ENCODE peak calls at places on chromosomes 1 and 21, in four cellular contexts. I is K562, S is HCT116, Q is HepG2. J is an unnamed sample. For H3K36me3 and H3K27me3, the result is how much of the 10 kb centered on the place peaks cover.

GRCh38 chr1:245288796-245289195 is 134.0 kb downstream of the KIF26B start:
- DNase-seq in I (no peak), S (peak), Q (no peak), J (no peak)

GRCh38 chr1:225816643-225817538 is 7.0 kb downstream of the EPHX1 start:
- DNase-seq in I (no peak), S (no peak), Q (no peak), J (no peak)

GRCh38 chr21:16082038-16082816 is 352.4 kb downstream of the USP25 start:
- DNase-seq in I (no peak), S (no peak), Q (no peak), J (no peak)

GRCh38 chr1:165215676-165216075 is 140.8 kb downstream of the LMX1A start:
- DNase-seq in I (no peak), S (no peak), Q (no peak), J (no peak)

GRCh38 chr1:201508809-201509208 is 1.9 kb upstream of the CSRP1 start:
- DNase-seq in I (no peak), S (no peak), Q (no peak), J (no peak)

GRCh38 chr21:27047331-27048314 is 80.7 kb upstream of the ADAMTS5 start:
- DNase-seq in I (no peak), S (no peak), Q (no peak), J (no peak)

GRCh38 chr1:226064816-226065248 is 2.3 kb downstream of the H3-3A start:
- DNase-seq in I (no peak), S (no peak), Q (peak), J (no peak)

GRCh38 chr1:70475023-70475422 is 64.0 kb downstream of the CTH start:
- DNase-seq in I (no peak), S (no peak), Q (no peak), J (no peak)

GRCh38 chr1:109933856-109934711 is 23.4 kb downstream of the CSF1 start:
- DNase-seq in I (no peak), S (no peak), Q (peak), J (no peak)

GRCh38 chr1:49240709-49241221 is 464.1 kb upstream of the BEND5 start:
- DNase-seq in I (no peak), S (no peak), Q (no peak), J (no peak)

GRCh38 chr1:39305555-39305954 is 101.1 kb downstream of the MACF1 start:
- DNase-seq in I (no peak), S (no peak), Q (no peak), J (no peak)
- H3K36me3 ChIP-seq in I (half or more), S (under half), Q (under half), J (under half)

DNA sequence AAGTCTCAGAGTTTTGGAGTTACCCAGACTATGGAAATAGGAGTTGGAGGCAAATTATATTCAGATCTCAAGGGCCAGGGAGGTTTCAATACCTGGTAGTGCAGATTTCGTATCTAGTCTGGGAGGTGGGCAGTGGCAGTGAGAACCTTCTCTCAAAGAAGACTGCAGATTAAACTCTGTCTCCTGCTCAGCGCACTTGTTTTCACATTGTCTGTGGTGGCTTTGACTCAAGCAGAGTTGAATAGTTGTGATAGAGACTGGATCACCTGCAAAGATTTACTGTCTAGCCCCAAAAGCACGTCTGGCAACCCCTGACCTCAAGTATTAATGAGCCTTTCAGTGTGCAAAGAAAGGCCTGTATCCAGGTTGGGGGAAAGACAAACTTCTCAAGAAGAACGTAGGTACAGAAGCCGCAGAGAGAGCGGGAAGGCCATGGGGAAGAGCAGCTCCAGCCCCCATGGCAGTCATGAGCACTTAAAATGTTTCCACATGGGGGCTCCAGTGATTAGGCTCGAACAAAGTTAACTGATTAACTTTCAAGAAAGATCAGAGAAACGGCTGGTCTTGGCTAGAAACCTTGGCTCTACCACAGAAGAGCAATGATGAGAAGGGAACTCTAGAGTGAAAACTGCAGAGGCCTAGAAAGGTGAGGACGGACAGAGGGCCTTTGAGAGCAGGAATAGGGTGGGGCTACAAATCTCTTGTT is 15.3 kb downstream of the HENMT1 start:
- DNase-seq in I (no peak), S (no peak), Q (no peak), J (no peak)
- TF ChIP-seq TCF7L2 in I (no peak), S (no peak), Q (no peak), J (no peak)

GRCh38 chr1:228076796-228077430 is 5.6 kb upstream of the ARF1 start:
- DNase-seq in I (no peak), S (no peak), Q (no peak), J (no peak)
- H3K27me3 ChIP-seq in I (under half), S (under half), Q (under half), J (under half)

GRCh38 chr1:207361910-207362309 is 40.4 kb downstream of the CD55 start:
- DNase-seq in I (no peak), S (no peak), Q (no peak), J (no peak)
- H3K36me3 ChIP-seq in I (half or more), S (under half), Q (under half), J (under half)

GRCh38 chr1:96565546-96565945 is 156.0 kb upstream of the PTBP2 start:
- DNase-seq in I (no peak), S (no peak), Q (no peak), J (no peak)

GRCh38 chr1:96557336-96557735 is 164.2 kb upstream of the PTBP2 start:
- DNase-seq in I (no peak), S (no peak), Q (no peak), J (no peak)

GRCh38 chr1:96559707-96560588 is 161.6 kb upstream of the PTBP2 start:
- DNase-seq in I (no peak), S (no peak), Q (no peak), J (peak)

GRCh38 chr1:96559181-96559580 is 162.4 kb upstream of the PTBP2 start:
- DNase-seq in I (no peak), S (no peak), Q (no peak), J (no peak)

GRCh38 chr1:96562094-96562493 is 159.5 kb upstream of the PTBP2 start:
- DNase-seq in I (no peak), S (no peak), Q (no peak), J (no peak)
- TF ChIP-seq TCF7L2 in I (no peak), S (no peak), Q (no peak), J (no peak)

GRCh38 chr1:38724160-38725131 is 135.1 kb downstream of the RRAGC start:
- DNase-seq in I (peak), S (no peak), Q (no peak), J (no peak)
- H3K27me3 ChIP-seq in I (under half), S (under half), Q (under half), J (under half)

GRCh38 chr21:44613386-44614155 is 1.7 kb downstream of the KRTAP10-8 start:
- DNase-seq in I (no peak), S (no peak), Q (no peak), J (no peak)

GRCh38 chr21:44612029-44612486 is at the start of gene KRTAP10-8:
- DNase-seq in I (no peak), S (no peak), Q (no peak), J (no peak)

GRCh38 chr21:44611551-44611950 is 328 bp upstream of the KRTAP10-8 start:
- DNase-seq in I (no peak), S (no peak), Q (no peak), J (no peak)

GRCh38 chr21:44614161-44614631 is 2.3 kb downstream of the KRTAP10-8 start:
- DNase-seq in I (no peak), S (no peak), Q (no peak), J (no peak)

DNA sequence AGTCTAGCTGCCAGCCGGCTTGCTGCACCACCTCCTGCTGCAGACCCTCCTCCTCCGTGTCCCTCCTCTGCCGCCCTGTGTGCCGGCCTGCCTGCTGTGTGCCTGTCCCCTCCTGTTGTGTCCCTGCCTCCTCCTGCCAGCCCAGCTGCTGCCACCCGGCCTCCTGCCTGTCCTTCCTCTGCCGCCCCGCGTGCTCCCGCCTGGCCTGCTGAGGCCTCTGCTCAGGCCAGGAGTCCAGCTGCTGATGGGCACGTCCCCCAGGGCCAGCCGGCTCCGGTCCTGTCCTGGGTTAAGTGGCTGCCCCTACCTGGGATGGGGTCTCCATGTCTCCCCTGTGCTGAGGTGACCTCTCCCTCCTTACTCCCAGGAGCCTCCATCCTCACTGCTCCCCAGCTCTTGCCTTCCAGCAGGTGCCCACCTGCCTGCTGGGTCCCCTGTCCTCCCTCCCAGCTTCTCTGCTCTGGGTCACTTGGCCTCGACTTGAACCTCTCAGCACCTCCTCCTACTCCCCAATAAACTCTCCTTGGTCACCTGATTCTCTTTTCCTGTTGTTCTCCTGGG is 870 bp downstream of the KRTAP10-8 start:
- DNase-seq in I (no peak), S (no peak), Q (no peak), J (no peak)
- H3K36me3 ChIP-seq in I (under half), S (under half), Q (under half), J (under half)

DNA sequence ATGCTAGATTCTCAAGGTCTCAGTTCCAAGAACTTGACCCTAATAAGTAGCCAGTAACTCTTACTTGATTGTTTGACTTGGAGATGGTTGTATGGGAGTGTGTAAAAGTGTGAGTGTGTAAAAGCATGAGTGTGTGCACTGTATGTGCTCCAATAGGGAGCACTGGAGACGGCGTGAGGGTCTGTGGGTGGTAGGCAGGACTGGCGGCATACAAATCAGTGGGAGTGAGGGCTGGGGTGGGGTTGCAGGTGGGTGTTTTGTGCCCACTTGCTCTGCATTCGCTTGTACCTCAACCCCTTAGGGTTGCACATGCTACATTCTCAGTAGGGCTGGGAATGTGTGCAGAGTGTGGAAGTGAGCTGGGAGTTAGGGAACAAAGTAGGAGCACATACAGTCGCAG is 79.5 kb upstream of the CD34 start:
- DNase-seq in I (no peak), S (no peak), Q (no peak), J (no peak)
- TF ChIP-seq TCF7L2 in I (no peak), S (no peak), Q (no peak), J (no peak)

DNA sequence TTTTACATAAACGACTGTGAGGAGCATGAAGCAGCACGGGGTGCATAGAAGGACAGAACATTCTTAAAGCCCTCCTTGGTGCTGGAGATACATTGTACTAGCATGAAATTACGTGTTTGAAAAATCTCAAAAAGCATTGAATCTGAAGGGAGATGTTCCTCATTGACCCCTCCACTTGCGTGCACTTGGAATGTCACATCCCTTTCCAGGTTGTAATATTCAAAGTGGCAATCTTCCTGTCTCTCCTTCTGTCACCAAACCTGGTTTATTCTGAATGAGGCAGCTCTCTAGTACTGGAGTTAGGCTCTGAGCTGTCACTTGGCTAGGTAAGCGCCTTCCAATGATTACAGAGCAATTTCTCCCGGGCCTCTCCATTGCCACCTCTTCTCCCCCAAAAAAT is 901 bp downstream of the DSCAM start:
- DNase-seq in I (no peak), S (no peak), Q (no peak), J (no peak)
- H3K27me3 ChIP-seq in I (under half), S (under half), Q (under half), J (under half)